ENCODE peak calls at places on chromosomes 11 and 22, in four cellular contexts. S, N, G and C are unnamed samples.

GRCh38 chr11:128239224-128239790 is 348.1 kb downstream of the ETS1 start:
- DNase-seq in S (no peak), N (no peak), G (no peak), C (no peak)

GRCh38 chr11:17171342-17171741 is 36.4 kb downstream of the PIK3C2A start:
- DNase-seq in S (peak), N (no peak), G (no peak), C (no peak)

GRCh38 chr11:94507485-94507884 is 4.8 kb upstream of the C11orf97 start:
- DNase-seq in S (no peak), N (no peak), G (no peak), C (no peak)

GRCh38 chr11:17412488-17413180 is 24.2 kb upstream of the KCNJ11 start:
- DNase-seq in S (no peak), N (no peak), G (no peak), C (no peak)

GRCh38 chr22:26362471-26362870 is 66.6 kb upstream of the ASPHD2 start:
- DNase-seq in S (no peak), N (no peak), G (no peak), C (no peak)

GRCh38 chr11:109362059-109362458 is 59.9 kb upstream of the C11orf87 start:
- DNase-seq in S (no peak), N (no peak), G (no peak), C (no peak)

GRCh38 chr22:21755855-21756284 is 20.3 kb upstream of the YPEL1 start:
- DNase-seq in S (no peak), N (no peak), G (no peak), C (no peak)

GRCh38 chr11:134882141-134882540 is 470.1 kb upstream of the B3GAT1 start:
- DNase-seq in S (no peak), N (no peak), G (no peak), C (no peak)

GRCh38 chr22:42410708-42411107 is 21.5 kb downstream of the NFAM1 start:
- DNase-seq in S (no peak), N (peak), G (no peak), C (no peak)